ENCODE peak calls at places on chromosome 5, in four cellular contexts. N is H54, C is ovary, E is K562. L is an unnamed sample.

GRCh38 chr5:32949571-32949970 is 238.4 kb downstream of the NPR3 start:
- DNase-seq in N (no peak), C (no peak), E (no peak), L (no peak)

GRCh38 chr5:60323596-60323995 is 376.4 kb downstream of the DEPDC1B start:
- DNase-seq in N (no peak), C (no peak), E (no peak), L (no peak)

GRCh38 chr5:142015781-142016533 is 3.1 kb upstream of the GNPDA1 start:
- DNase-seq in N (peak; percentile 41), C (no peak), E (no peak), L (no peak)

GRCh38 chr5:645421-645820 is 33.3 kb downstream of the CEP72 start:
- DNase-seq in N (no peak), C (no peak), E (no peak), L (no peak)

GRCh38 chr5:68159251-68159951 is 56.2 kb upstream of the PIK3R1 start:
- DNase-seq in N (no peak), C (no peak), E (no peak), L (no peak)

GRCh38 chr5:22293147-22293546 is 560.0 kb downstream of the CDH12 start:
- DNase-seq in N (no peak), C (no peak), E (no peak), L (no peak)

GRCh38 chr5:74919487-74919886 is 53.3 kb upstream of the FAM169A start:
- DNase-seq in N (peak; percentile 21), C (no peak), E (peak; percentile 71), L (peak; percentile 51)

GRCh38 chr5:93053825-93054224 is 527.2 kb downstream of the NR2F1-AS1 start:
- DNase-seq in N (no peak), C (no peak), E (no peak), L (no peak)

GRCh38 chr5:77843570-77844407 is 67.7 kb upstream of the TBCA start:
- DNase-seq in N (no peak), C (peak; percentile 19), E (no peak), L (no peak)

GRCh38 chr5:177362102-177362868 is 4.6 kb downstream of the RGS14 start:
- DNase-seq in N (no peak), C (no peak), E (no peak), L (no peak)

GRCh38 chr5:76690704-76691469 is 25.0 kb upstream of the F2R start:
- DNase-seq in N (no peak), C (no peak), E (no peak), L (no peak)

GRCh38 chr5:38524006-38524405 is 32.4 kb downstream of the LIFR start:
- DNase-seq in N (no peak), C (no peak), E (no peak), L (no peak)

GRCh38 chr5:133839090-133839489 is 129.3 kb downstream of the C5orf15 start:
- DNase-seq in N (no peak), C (no peak), E (no peak), L (no peak)

GRCh38 chr5:82521431-82522051 is 243.4 kb upstream of the RPS23 start:
- DNase-seq in N (no peak), C (no peak), E (no peak), L (no peak)

GRCh38 chr5:165258188-165258855 is 1752.9 kb downstream of the MAT2B start:
- DNase-seq in N (no peak), C (no peak), E (no peak), L (no peak)

GRCh38 chr5:36600847-36601527 is 5.4 kb upstream of the SLC1A3 start:
- DNase-seq in N (no peak), C (no peak), E (no peak), L (no peak)

GRCh38 chr5:80825780-80826460 is 134.2 kb upstream of the RASGRF2 start:
- DNase-seq in N (no peak), C (no peak), E (no peak), L (no peak)

GRCh38 chr5:72160959-72161358 is 53.7 kb downstream of the MAP1B start:
- DNase-seq in N (no peak), C (no peak), E (no peak), L (no peak)

GRCh38 chr5:163434410-163434866 is 3.0 kb upstream of the CCNG1 start:
- DNase-seq in N (no peak), C (no peak), E (peak; percentile 38), L (no peak)

GRCh38 chr5:57366744-57367143 is 115.9 kb downstream of the ACTBL2 start:
- DNase-seq in N (peak; percentile 23), C (no peak), E (no peak), L (no peak)

GRCh38 chr5:139297439-139298133 is 4.0 kb downstream of the MATR3 start:
- DNase-seq in N (no peak), C (no peak), E (no peak), L (no peak)

GRCh38 chr5:169742773-169743296 is 105.8 kb downstream of the DOCK2 start:
- DNase-seq in N (no peak), C (peak; percentile 48), E (no peak), L (no peak)

GRCh38 chr5:14429102-14429501 is 152.5 kb upstream of the OTULINL start:
- DNase-seq in N (no peak), C (no peak), E (no peak), L (peak; percentile 79)

GRCh38 chr5:3659907-3660306 is 64.3 kb downstream of the IRX1 start:
- DNase-seq in N (no peak), C (no peak), E (no peak), L (peak; percentile 8)

GRCh38 chr5:151202381-151203139 is 21.3 kb downstream of the CCDC69 start:
- DNase-seq in N (peak; percentile 53), C (no peak), E (no peak), L (peak; percentile 18)

GRCh38 chr5:80963966-80964481 is 3.9 kb downstream of the RASGRF2 start:
- DNase-seq in N (no peak), C (no peak), E (no peak), L (no peak)

GRCh38 chr5:1447772-1448361 is 2.6 kb upstream of the SLC6A3 start:
- DNase-seq in N (no peak), C (no peak), E (no peak), L (no peak)

GRCh38 chr5:88674262-88675158 is 208.5 kb downstream of the MEF2C start:
- DNase-seq in N (no peak), C (no peak), E (no peak), L (peak; percentile 35)

GRCh38 chr5:88676637-88677481 is 206.1 kb downstream of the MEF2C start:
- DNase-seq in N (no peak), C (no peak), E (no peak), L (no peak)

GRCh38 chr5:88677502-88677901 is 205.5 kb downstream of the MEF2C start:
- DNase-seq in N (no peak), C (no peak), E (no peak), L (no peak)

GRCh38 chr5:88675159-88675757 is 207.7 kb downstream of the MEF2C start:
- DNase-seq in N (no peak), C (no peak), E (no peak), L (peak; percentile 35)

GRCh38 chr5:88675758-88676636 is 207.0 kb downstream of the MEF2C start:
- DNase-seq in N (peak; percentile 71), C (peak; percentile 48), E (peak; percentile 29), L (peak; percentile 18)
- TF ChIP-seq POLR2A in N (no peak), C (no peak), E (no peak), L (no peak)

DNA sequence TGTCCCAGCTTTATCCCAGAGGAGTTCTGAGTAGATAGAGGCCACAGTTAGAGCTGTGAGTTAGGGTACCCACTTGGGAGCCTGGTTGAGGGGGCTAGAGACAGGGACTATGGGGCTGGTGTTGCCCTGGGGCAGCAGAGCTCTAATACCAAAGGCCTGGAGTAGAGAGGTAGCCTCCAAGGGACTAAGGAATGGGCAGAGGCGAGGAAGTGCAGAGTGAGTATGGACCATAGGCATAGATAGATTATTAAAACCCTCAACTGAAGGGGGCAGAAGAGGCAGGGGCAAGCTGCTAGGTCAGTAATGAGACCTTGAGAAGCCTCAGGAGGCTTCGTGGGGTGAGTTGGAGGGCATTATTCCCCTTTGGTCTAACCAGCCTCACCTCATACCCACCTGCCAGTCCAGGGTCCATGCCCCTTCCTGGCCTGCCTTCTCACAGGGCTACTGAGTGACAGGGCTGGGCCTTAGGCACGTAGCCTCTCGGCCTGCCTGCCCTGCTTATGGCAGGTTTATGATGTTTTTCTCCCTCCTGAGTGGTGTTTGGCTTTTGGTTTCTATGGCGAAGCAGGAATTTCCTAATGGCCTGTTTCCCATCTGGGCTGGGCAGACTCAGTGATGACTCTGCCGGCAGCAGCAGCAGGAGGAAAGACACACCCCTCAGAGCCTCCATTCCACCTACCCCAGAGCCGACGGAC is 8.0 kb downstream of the PDLIM4 start:
- DNase-seq in N (peak; percentile 96), C (peak; percentile 61), E (no peak), L (no peak)
- TF ChIP-seq POLR2A in N (no peak), C (peak; percentile 17), E (no peak), L (no peak)

GRCh38 chr5:10655041-10655685 is 91.3 kb downstream of the ANKRD33B start:
- DNase-seq in N (no peak), C (no peak), E (no peak), L (no peak)

GRCh38 chr5:10654566-10654965 is 90.7 kb downstream of the ANKRD33B start:
- DNase-seq in N (no peak), C (no peak), E (no peak), L (no peak)

GRCh38 chr5:10658265-10658664 is 94.4 kb downstream of the ANKRD33B start:
- DNase-seq in N (no peak), C (no peak), E (no peak), L (no peak)

GRCh38 chr5:10655686-10656075 is 91.8 kb downstream of the ANKRD33B start:
- DNase-seq in N (no peak), C (no peak), E (no peak), L (no peak)

DNA sequence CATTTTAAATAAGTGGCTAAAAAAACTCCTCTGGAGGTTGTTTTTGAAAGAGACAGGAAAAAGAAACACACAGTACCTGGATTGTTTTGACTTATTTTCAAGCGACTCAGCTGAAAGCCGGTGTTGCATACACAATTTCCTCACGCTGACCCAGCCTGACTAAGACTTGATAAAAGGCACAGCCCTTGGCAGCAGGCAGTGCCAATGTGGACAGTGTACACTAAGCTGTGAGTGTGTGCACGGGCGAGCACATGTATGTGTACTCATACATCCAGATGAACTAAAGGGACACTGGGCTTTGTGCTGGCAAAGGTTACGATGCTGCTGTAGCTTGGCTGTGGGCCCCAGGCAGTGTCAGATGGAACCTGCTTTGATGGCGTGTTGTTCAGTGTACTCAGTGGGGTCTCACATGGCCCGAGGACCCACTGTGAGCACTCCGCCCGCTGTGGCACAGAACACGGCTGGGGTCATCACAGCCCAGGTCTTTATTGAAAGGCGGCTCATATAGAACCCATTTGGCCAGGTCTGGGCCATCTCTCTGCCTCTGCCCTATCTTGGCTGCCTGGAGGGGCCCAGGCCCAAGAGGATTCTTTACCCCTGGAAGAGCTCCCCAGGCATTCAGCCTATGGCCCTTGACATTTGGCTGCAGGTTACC is 92.4 kb downstream of the ANKRD33B start:
- DNase-seq in N (peak; percentile 38), C (no peak), E (no peak), L (no peak)
- TF ChIP-seq POLR2A in N (no peak), C (no peak), E (no peak), L (no peak)

GRCh38 chr5:102681403-102681983 is 73.6 kb upstream of the PAM start:
- DNase-seq in N (peak; percentile 30), C (peak; percentile 50), E (peak; percentile 46), L (peak; percentile 68)

GRCh38 chr5:102678267-102679058 is 76.6 kb upstream of the PAM start:
- DNase-seq in N (no peak), C (no peak), E (no peak), L (no peak)

DNA sequence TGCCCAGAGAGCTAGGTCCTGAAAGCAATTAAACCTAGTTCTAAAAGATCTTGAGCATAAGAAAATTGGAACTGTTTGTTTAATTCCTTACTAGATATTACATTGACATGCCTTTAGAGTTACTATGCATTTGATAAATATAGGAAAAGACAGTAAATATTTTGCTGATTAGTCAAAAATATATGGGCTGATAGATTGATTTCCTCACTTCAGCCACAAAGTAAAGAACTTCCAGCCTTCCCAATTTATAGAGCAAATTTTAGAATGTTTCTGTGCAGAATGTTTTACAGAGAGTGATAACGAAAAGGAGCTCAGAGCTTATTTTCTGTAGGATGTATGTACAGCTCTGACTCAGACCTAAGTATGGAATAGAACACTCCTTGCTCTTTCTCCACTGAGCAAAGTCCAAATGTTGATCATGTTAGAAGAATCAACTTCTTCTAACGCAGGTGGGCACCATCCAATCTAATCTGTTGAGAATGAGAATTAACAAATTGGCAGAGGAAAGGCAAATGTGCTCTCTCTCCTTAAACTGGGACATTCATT is 72.9 kb upstream of the PAM start:
- DNase-seq in N (no peak), C (no peak), E (no peak), L (no peak)
- TF ChIP-seq POLR2A in N (no peak), C (no peak), E (no peak), L (no peak)

L was measured in erythroblast.